ENCODE peak calls at places on chromosomes 6 and 20, in four cellular contexts. One of them, this sample, is unnamed.

GRCh38 chr20:36562724-36563123 is 10.7 kb upstream of the TGIF2 start:
- DNase-seq in B cell: no peak
- DNase-seq in H9: peak
- DNase-seq in left ventricle myocardium inferior: no peak
- DNase-seq in this sample: no peak

GRCh38 chr6:113634352-113635163 is 222.6 kb upstream of the MARCKS start:
- DNase-seq in H9: no peak
- DNase-seq in left ventricle myocardium inferior: no peak
- DNase-seq in B cell: no peak
- DNase-seq in this sample: peak

GRCh38 chr6:142303191-142303564 is 1.4 kb downstream of the ADGRG6 start:
- DNase-seq in left ventricle myocardium inferior: no peak
- DNase-seq in H9: no peak
- DNase-seq in B cell: no peak
- DNase-seq in this sample: no peak

GRCh38 chr6:154613137-154613676 is 102.7 kb upstream of the CNKSR3 start:
- DNase-seq in H9: no peak
- DNase-seq in left ventricle myocardium inferior: no peak
- DNase-seq in B cell: no peak
- DNase-seq in this sample: no peak

GRCh38 chr20:39823239-39823638 is 861.1 kb downstream of the DHX35 start:
- DNase-seq in left ventricle myocardium inferior: no peak
- DNase-seq in H9: no peak
- DNase-seq in B cell: no peak
- DNase-seq in this sample: no peak

GRCh38 chr6:85585741-85586140 is 7.9 kb downstream of the SNX14 start:
- DNase-seq in left ventricle myocardium inferior: no peak
- DNase-seq in H9: no peak
- DNase-seq in B cell: no peak
- DNase-seq in this sample: no peak

GRCh38 chr6:26043389-26044139 is 43.7 kb upstream of the HFE start:
- DNase-seq in H9: no peak
- DNase-seq in left ventricle myocardium inferior: peak
- DNase-seq in B cell: peak
- DNase-seq in this sample: peak

GRCh38 chr6:35833534-35833933 is 28.4 kb downstream of the LHFPL5 start:
- DNase-seq in left ventricle myocardium inferior: no peak
- DNase-seq in B cell: no peak
- DNase-seq in H9: no peak
- DNase-seq in this sample: no peak

GRCh38 chr6:76876922-76877553 is 586.3 kb downstream of the HTR1B start:
- DNase-seq in H9: peak
- DNase-seq in B cell: no peak
- DNase-seq in left ventricle myocardium inferior: no peak
- DNase-seq in this sample: no peak

GRCh38 chr6:89434954-89435353 is 2.0 kb downstream of the ANKRD6 start:
- DNase-seq in left ventricle myocardium inferior: no peak
- DNase-seq in B cell: no peak
- DNase-seq in H9: no peak
- DNase-seq in this sample: no peak
- TF ChIP-seq CTCF in left ventricle myocardium inferior: no peak
- TF ChIP-seq CTCF in B cell: no peak
- TF ChIP-seq CTCF in H9: no peak
- TF ChIP-seq CTCF in this sample: no peak

DNA sequence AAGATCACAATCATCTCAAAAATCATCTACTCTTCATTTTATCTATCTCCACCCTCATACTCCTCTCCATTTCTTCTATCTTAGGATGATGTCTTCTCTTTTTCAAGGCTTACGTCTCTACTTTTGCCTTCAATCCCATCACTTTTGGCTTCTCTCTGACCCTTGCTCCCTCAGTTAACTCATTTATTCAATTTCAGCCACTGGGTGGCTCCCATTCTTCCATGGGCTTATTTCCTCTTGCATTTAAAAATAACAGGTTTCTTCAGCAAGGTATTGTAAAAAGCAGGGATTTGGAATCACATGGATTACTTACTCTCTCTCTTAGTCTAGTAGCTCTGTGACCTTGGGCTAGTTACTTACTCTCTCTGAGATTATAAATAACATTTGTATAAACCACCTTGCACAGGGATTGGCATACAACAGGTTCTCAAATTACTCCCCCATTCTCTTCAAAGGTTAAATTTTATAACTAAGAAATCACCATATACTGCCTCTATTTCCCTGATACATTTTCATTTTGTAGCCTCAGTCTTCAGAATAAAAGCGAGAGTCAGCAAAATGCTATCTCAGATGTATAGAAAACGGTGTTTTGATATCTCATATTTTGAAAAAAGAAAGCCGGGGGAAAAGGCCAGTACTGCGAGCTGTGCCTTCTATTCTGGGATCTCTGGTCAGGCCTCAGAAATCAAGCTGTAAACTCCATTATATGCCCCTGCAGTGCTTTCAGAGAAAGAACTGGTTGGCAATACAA is 5.5 kb downstream of the ZSCAN12 start:
- DNase-seq in left ventricle myocardium inferior: no peak
- DNase-seq in H9: no peak
- DNase-seq in B cell: no peak
- DNase-seq in this sample: no peak
- TF ChIP-seq CTCF in left ventricle myocardium inferior: no peak
- TF ChIP-seq CTCF in H9: peak
- TF ChIP-seq CTCF in B cell: no peak
- TF ChIP-seq CTCF in this sample: peak

GRCh38 chr6:72769459-72770125 is 147.7 kb downstream of the KCNQ5 start:
- DNase-seq in H9: no peak
- DNase-seq in left ventricle myocardium inferior: no peak
- DNase-seq in B cell: no peak
- DNase-seq in this sample: peak
- TF ChIP-seq CTCF in H9: no peak
- TF ChIP-seq CTCF in left ventricle myocardium inferior: no peak
- TF ChIP-seq CTCF in B cell: no peak
- TF ChIP-seq CTCF in this sample: no peak

GRCh38 chr6:63872233-63872632 is 236.6 kb downstream of the PHF3 start:
- DNase-seq in B cell: no peak
- DNase-seq in left ventricle myocardium inferior: no peak
- DNase-seq in H9: no peak
- DNase-seq in this sample: no peak
- TF ChIP-seq CTCF in B cell: no peak
- TF ChIP-seq CTCF in left ventricle myocardium inferior: no peak
- TF ChIP-seq CTCF in H9: no peak
- TF ChIP-seq CTCF in this sample: no peak

DNA sequence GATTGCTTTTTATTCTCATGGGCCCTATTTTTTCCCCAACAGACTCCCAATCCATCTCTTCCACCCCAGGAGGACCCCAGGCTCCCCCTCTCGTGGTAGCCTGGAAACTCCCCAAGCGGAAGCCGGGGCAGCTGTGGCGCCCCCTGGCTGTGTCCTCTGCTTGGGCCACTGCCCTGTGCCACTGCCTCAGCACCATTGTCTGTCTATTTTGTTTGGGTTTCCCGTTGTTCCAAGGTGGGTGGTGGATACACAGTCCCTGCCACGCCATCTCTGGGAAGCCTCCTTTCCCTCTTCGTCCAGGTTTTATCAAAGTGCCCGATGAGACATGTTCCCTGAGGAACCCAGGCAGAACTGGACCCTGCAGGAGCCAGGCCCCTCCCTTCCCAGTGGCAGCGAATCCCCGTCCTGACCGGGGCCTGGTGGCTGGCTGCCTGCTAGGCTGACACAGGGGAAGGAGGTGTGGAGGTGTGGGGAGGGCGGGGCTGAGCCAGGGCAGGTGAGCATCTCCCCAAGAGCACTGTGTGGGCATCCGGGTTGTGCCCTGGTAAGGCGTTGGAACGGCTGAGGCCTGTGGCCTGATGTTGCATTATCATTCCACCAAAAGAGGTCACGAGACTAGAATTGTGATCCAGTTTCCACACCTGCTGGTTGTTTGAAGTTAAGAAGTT is 228.2 kb downstream of the CDH4 start:
- DNase-seq in H9: peak
- DNase-seq in B cell: no peak
- DNase-seq in left ventricle myocardium inferior: no peak
- DNase-seq in this sample: no peak
- TF ChIP-seq CTCF in H9: peak
- TF ChIP-seq CTCF in B cell: no peak
- TF ChIP-seq CTCF in left ventricle myocardium inferior: no peak
- TF ChIP-seq CTCF in this sample: no peak

GRCh38 chr6:44224978-44225330 is 1.6 kb downstream of the SLC29A1 start:
- DNase-seq in H9: no peak
- DNase-seq in B cell: no peak
- DNase-seq in left ventricle myocardium inferior: no peak
- DNase-seq in this sample: no peak

GRCh38 chr6:44223471-44224153 is at the start of gene SLC29A1:
- DNase-seq in B cell: peak
- DNase-seq in left ventricle myocardium inferior: peak
- DNase-seq in H9: peak
- DNase-seq in this sample: peak

GRCh38 chr6:44225579-44226325 is 2.4 kb downstream of the SLC29A1 start:
- DNase-seq in left ventricle myocardium inferior: no peak
- DNase-seq in H9: no peak
- DNase-seq in B cell: no peak
- DNase-seq in this sample: peak

GRCh38 chr6:44222987-44223470 is 366 bp upstream of the SLC29A1 start:
- DNase-seq in B cell: no peak
- DNase-seq in left ventricle myocardium inferior: no peak
- DNase-seq in H9: no peak
- DNase-seq in this sample: no peak

DNA sequence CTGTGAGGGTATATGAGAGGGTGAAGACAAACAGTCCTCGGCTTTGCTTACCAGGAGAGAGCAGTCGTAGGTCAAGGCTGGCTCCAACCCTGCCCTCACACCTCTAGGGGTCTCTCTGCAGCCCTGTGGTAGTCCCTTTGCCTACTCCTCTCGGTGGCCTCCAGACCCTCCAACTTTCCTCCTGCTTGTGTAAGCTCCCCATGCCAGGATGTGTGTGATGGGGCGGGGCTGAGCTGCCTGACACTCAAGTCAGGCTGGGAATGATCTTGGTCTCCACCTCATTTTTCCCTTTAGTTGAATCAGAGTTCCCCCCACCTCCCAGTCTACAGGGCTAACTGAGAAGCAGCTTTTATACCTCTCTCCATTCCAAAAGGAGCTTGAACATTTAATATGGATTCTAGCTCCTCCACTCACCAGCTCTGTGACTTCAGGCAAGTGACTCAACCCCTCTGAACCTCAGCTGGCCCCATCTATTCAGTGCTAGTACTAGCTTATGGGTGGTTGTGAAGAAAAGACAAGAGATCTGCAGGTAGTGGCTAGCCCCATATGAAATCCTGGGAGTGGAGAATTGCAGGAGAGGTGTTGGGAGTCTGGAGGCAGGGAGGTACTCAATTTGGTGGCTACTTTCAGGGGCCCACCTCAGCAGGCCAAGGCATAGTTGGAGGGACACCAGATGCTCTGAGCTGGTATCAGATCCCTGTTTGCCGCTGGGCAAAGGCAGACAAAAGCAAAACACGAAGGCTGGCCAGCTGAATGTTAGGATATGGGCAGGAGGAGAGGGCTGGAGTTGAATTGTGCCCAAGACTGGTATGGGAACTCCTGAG is 971 bp downstream of the SLC29A1 start:
- DNase-seq in left ventricle myocardium inferior: no peak
- DNase-seq in H9: no peak
- DNase-seq in B cell: no peak
- DNase-seq in this sample: peak
- TF ChIP-seq CTCF in left ventricle myocardium inferior: no peak
- TF ChIP-seq CTCF in H9: no peak
- TF ChIP-seq CTCF in B cell: no peak
- TF ChIP-seq CTCF in this sample: no peak

GRCh38 chr6:170292778-170293164 is 1.9 kb upstream of the DLL1 start:
- DNase-seq in B cell: no peak
- DNase-seq in H9: no peak
- DNase-seq in left ventricle myocardium inferior: no peak
- DNase-seq in this sample: no peak
- TF ChIP-seq CTCF in B cell: no peak
- TF ChIP-seq CTCF in H9: peak
- TF ChIP-seq CTCF in left ventricle myocardium inferior: peak
- TF ChIP-seq CTCF in this sample: no peak

DNA sequence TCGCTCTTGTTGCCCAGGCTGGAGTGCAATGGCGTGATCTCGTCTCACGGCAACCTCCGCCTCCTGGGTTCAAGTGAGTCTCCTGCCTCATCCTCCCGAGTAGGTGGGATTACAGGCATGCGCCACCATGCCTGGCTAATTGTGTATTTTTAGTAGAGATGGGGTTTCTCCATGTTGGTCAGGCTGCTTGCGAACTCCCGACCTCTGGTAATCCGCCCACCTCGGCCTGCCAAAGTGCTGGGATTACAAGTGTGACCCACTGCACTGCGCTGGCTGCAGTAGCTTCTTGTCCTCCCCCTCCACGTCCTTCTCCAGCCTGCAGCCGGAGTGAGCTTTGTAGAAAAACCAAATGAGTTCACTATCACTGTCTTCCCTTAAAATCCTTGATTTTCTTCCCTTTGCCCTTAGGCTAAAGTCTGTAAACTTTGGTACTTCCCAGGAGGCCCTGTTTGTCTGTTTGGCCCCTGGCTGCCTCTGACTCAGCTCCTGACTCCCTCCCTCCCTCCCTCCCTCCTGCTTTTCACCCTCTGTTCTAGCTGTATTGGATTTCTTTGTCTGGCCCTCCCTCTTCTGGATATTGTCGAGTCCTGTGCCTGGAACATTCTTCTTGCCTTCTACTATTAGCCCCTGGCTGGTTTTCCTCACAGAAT is 12.9 kb downstream of the PARD6B start:
- DNase-seq in left ventricle myocardium inferior: peak
- DNase-seq in B cell: no peak
- DNase-seq in H9: peak
- DNase-seq in this sample: no peak
- TF ChIP-seq CTCF in left ventricle myocardium inferior: peak
- TF ChIP-seq CTCF in B cell: no peak
- TF ChIP-seq CTCF in H9: no peak
- TF ChIP-seq CTCF in this sample: no peak